ENCODE peak calls at places on chromosomes 16 and 17, in four cellular contexts. L is left ventricle myocardium inferior, X is body of pancreas, Q is HL-60. D is an unnamed sample.

GRCh38 chr17:62001105-62001504 is 64.0 kb downstream of the MED13 start:
- DNase-seq in X (no peak), Q (no peak), L (no peak), D (no peak)

GRCh38 chr17:29042026-29042678 is 789 bp upstream of the PIPOX start:
- DNase-seq in Q (no peak), X (no peak), L (no peak), D (no peak)

GRCh38 chr17:27585153-27585681 is 45.8 kb upstream of the LGALS9 start:
- DNase-seq in L (no peak), X (no peak), Q (no peak), D (no peak)

GRCh38 chr17:40364121-40364861 is at the start of gene GJD3:
- DNase-seq in Q (no peak), X (no peak), L (no peak), D (peak; percentile 13)

GRCh38 chr17:65013613-65014391 is 42.7 kb downstream of the GNA13 start:
- DNase-seq in X (no peak), L (no peak), Q (peak; percentile 25), D (peak; percentile 93)

GRCh38 chr16:87416826-87417471 is 24.8 kb downstream of the MAP1LC3B start:
- DNase-seq in L (peak; percentile 25), Q (no peak), X (no peak), D (peak; percentile 81)

GRCh38 chr17:45149669-45150603 is 1.7 kb downstream of the HEXIM1 start:
- DNase-seq in X (peak; percentile 64), L (peak; percentile 71), Q (peak; percentile 64), D (peak; percentile 70)

GRCh38 chr17:11880714-11881113 is 116.6 kb downstream of the ZNF18 start:
- DNase-seq in X (no peak), L (no peak), Q (no peak), D (peak; percentile 3)

GRCh38 chr17:77374170-77374936 is 233.6 kb downstream of the SEC14L1 start:
- DNase-seq in X (peak; percentile 79), Q (no peak), L (peak; percentile 87), D (peak; percentile 91)

GRCh38 chr17:71975998-71976649 is 144.7 kb upstream of the SOX9 start:
- DNase-seq in Q (no peak), X (peak; percentile 54), L (peak; percentile 80), D (peak; percentile 95)

GRCh38 chr17:59842901-59843652 is 49.7 kb downstream of the TUBD1 start:
- DNase-seq in X (peak; percentile 52), L (no peak), Q (no peak), D (peak; percentile 97)

GRCh38 chr17:73293480-73293911 is 18.3 kb downstream of the CDC42EP4 start:
- DNase-seq in Q (peak; percentile 48), L (peak; percentile 60), X (peak; percentile 85), D (peak; percentile 75)

GRCh38 chr17:82092995-82093751 is 4.9 kb downstream of the FASN start:
- DNase-seq in Q (no peak), X (no peak), L (peak; percentile 11), D (no peak)

GRCh38 chr16:50666658-50667496 is 14.2 kb downstream of the SNX20 start:
- DNase-seq in X (no peak), Q (no peak), L (no peak), D (no peak)

GRCh38 chr17:61457226-61457983 is 5.2 kb downstream of the TBX4 start:
- DNase-seq in X (no peak), Q (no peak), L (no peak), D (no peak)

GRCh38 chr17:47948706-47949196 is 7.4 kb downstream of the PNPO start:
- DNase-seq in Q (no peak), L (no peak), X (peak; percentile 74), D (no peak)

GRCh38 chr17:1967092-1967662 is 58.0 kb downstream of the RTN4RL1 start:
- DNase-seq in X (no peak), Q (no peak), L (no peak), D (no peak)

GRCh38 chr17:49035470-49036269 is 38.5 kb downstream of the IGF2BP1 start:
- DNase-seq in Q (peak; percentile 35), L (peak; percentile 30), X (peak; percentile 53), D (peak; percentile 65)

GRCh38 chr17:34622862-34623261 is 43.5 kb downstream of the TMEM132E start:
- DNase-seq in L (no peak), Q (no peak), X (no peak), D (no peak)

GRCh38 chr17:4397840-4398239 is 31.4 kb upstream of the UBE2G1 start:
- DNase-seq in L (no peak), X (no peak), Q (no peak), D (no peak)

GRCh38 chr17:37708616-37709212 is 36.1 kb downstream of the HNF1B start:
- DNase-seq in Q (no peak), X (peak; percentile 61), L (no peak), D (peak; percentile 26)

GRCh38 chr16:55499951-55500350 is 8.9 kb upstream of the LPCAT2 start:
- DNase-seq in L (no peak), X (no peak), Q (peak; percentile 74), D (peak; percentile 98)

GRCh38 chr17:60573139-60573975 is 26.6 kb upstream of the PPM1D start:
- DNase-seq in L (no peak), X (no peak), Q (no peak), D (peak; percentile 58)

GRCh38 chr16:79510879-79511278 is 89.7 kb downstream of the MAF start:
- DNase-seq in Q (no peak), X (no peak), L (no peak), D (no peak)

GRCh38 chr16:13919330-13919682 is 648 bp upstream of the ERCC4 start:
- DNase-seq in Q (no peak), X (no peak), L (no peak), D (peak; percentile 64)

GRCh38 chr17:42135151-42135550 is 12.5 kb downstream of the HSPB9 start:
- DNase-seq in X (no peak), L (no peak), Q (no peak), D (no peak)

GRCh38 chr17:42135664-42136653 is 13.4 kb downstream of the HSPB9 start:
- DNase-seq in X (peak; percentile 91), L (peak; percentile 75), Q (peak; percentile 72), D (peak; percentile 86)

GRCh38 chr17:42139093-42139492 is 15.7 kb downstream of the RAB5C start:
- DNase-seq in Q (no peak), X (no peak), L (no peak), D (no peak)

GRCh38 chr17:42133461-42134041 is 10.9 kb downstream of the HSPB9 start:
- DNase-seq in L (no peak), X (peak; percentile 49), Q (no peak), D (no peak)

GRCh38 chr17:42136654-42137051 is 14.0 kb downstream of the HSPB9 start:
- DNase-seq in Q (no peak), L (no peak), X (no peak), D (no peak)
- H3K4me3 ChIP-seq in Q (no peak overlapping the region), L (peak overlapping the region; percentile 52), X (no peak overlapping the region), D (no peak overlapping the region)

DNA sequence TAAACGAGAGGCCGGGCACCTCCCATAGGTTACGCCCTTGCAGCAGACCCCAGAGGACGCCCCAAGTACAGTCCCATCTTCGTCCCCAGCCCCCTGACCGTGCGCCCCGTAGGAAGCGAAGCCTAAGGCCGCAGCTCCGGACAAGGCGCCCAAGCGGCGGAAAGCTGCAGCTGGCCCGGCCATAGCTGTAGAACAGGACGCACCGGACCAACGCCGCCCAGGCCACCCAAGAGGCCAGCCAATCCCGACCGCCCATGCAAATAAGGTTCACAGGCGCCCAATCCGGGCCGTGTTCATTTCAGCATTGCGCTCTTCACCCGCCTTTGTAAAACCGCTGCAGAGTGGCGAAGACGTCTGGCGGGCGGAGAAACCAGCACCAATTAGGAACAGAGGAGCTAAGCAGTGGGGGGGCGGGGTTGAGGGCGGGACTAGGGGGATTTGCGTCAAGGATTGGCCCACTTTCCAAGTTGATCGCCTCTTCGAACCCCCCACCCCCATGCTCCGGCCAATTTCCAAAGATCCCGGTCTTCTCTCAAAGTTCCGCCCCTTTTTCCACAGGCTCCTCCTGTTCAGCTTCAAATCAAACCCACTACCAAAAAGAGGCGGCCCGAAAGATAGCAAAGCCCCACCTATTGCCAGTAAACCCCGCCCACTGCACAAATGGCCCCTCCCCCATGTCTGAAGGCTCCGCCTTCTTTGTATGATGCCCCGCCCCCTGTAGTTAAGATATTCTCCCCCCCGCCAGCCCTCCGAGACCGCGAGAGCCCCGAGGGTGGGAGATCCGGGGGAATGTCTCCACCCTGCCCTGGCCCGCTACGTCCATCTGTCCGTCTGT is at the start of gene TMEM256:
- DNase-seq in X (peak; percentile 99), Q (peak; percentile 93), L (peak; percentile 99), D (peak; percentile 100)
- TF ChIP-seq CTCF in X (peak; percentile 25), Q (no peak), L (no peak), D (no peak)

DNA sequence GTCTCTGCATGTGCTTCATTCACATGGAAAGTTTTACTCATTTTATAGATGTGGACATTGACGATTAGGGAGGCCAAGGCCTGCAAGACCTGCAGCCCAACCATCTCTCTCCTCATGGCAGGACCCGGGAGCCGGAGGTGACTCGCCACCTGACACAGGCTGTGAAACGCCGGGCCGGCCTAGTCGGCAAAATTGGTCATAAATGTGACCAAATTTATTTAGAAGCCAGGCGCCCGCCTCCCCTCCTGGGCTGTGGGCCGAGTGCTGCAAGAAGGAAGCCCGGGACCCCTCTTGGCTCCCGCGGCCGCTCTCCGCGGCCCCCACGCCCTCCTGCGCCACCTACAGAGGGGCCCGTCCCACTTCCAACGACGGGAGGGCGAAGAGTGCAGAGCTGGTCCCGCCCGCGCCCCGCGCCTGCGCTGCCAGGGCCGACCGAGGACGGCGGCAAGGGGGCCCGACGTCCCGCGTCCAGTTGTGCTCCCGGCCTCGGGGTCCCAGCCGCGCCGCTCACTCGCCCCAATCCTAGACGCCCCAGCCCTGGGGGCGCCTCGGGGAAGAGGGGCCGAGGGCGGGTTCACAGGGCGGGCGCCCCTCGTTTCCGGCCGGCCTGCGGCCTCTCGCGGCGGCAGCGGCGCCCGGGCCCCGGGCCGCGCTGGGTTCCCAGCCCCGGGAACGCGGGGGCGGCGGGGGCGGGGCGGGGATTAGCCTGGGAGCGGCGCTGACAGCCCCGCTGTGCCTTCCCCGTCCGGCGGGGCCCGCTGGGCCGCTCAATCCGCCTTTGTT is 47.5 kb downstream of the WNT3 start:
- DNase-seq in X (peak; percentile 29), L (peak; percentile 29), Q (peak; percentile 17), D (peak; percentile 30)
- H3K4me3 ChIP-seq in X (no peak overlapping the region), L (peak overlapping the region; percentile 75), Q (peak overlapping the region; percentile 40), D (peak overlapping the region; percentile 48)

GRCh38 chr17:58343131-58343530 is 8.9 kb downstream of the SUPT4H1 start:
- DNase-seq in L (no peak), X (no peak), Q (no peak), D (no peak)

GRCh38 chr17:58345500-58345899 is 6.5 kb downstream of the SUPT4H1 start:
- DNase-seq in X (no peak), L (no peak), Q (no peak), D (no peak)

GRCh38 chr17:58344047-58344790 is 7.8 kb downstream of the SUPT4H1 start:
- DNase-seq in X (no peak), Q (peak; percentile 97), L (no peak), D (peak; percentile 48)

GRCh38 chr17:58341861-58342475 is 10.0 kb downstream of the SUPT4H1 start:
- DNase-seq in X (no peak), Q (no peak), L (no peak), D (no peak)

GRCh38 chr17:58344791-58345157 is 7.2 kb downstream of the SUPT4H1 start:
- DNase-seq in Q (peak; percentile 76), L (no peak), X (no peak), D (no peak)
- TF ChIP-seq CTCF in Q (no peak), L (no peak), X (no peak), D (no peak)